ENCODE peak calls at places on chromosome 5, in six cellular contexts. One of them, this sample, is unnamed.

GRCh38 chr5:113378960-113379541 is 55.7 kb downstream of the TSSK1B start:
- DNase-seq in vagina: no peak
- DNase-seq in fibroblast of lung: no peak
- DNase-seq in tibial nerve: no peak
- DNase-seq in kidney: no peak
- DNase-seq in A673: peak; percentile 68
- DNase-seq in this sample: peak; percentile 59

GRCh38 chr5:78974011-78974410 is 11.1 kb downstream of the ARSB start:
- DNase-seq in vagina: no peak
- DNase-seq in fibroblast of lung: no peak
- DNase-seq in tibial nerve: no peak
- DNase-seq in kidney: no peak
- DNase-seq in A673: no peak
- DNase-seq in this sample: no peak

GRCh38 chr5:76851713-76852369 is 2.0 kb downstream of the S100Z start:
- DNase-seq in vagina: no peak
- DNase-seq in fibroblast of lung: no peak
- DNase-seq in tibial nerve: no peak
- DNase-seq in kidney: no peak
- DNase-seq in A673: no peak
- DNase-seq in this sample: no peak

GRCh38 chr5:13540154-13540815 is 404.2 kb downstream of the DNAH5 start:
- DNase-seq in vagina: no peak
- DNase-seq in fibroblast of lung: no peak
- DNase-seq in tibial nerve: no peak
- DNase-seq in kidney: no peak
- DNase-seq in A673: no peak
- DNase-seq in this sample: no peak

GRCh38 chr5:1907616-1908015 is 24.9 kb upstream of the IRX4 start:
- DNase-seq in vagina: no peak
- DNase-seq in fibroblast of lung: no peak
- DNase-seq in tibial nerve: no peak
- DNase-seq in kidney: no peak
- DNase-seq in A673: no peak
- DNase-seq in this sample: no peak

GRCh38 chr5:104498281-104498680 is 935.7 kb upstream of the NUDT12 start:
- DNase-seq in vagina: no peak
- DNase-seq in fibroblast of lung: peak; percentile 45
- DNase-seq in tibial nerve: no peak
- DNase-seq in kidney: no peak
- DNase-seq in A673: peak; percentile 3
- DNase-seq in this sample: no peak

GRCh38 chr5:138949988-138950387 is 74.9 kb upstream of the LRRTM2 start:
- DNase-seq in vagina: no peak
- DNase-seq in fibroblast of lung: no peak
- DNase-seq in tibial nerve: no peak
- DNase-seq in kidney: peak; percentile 32
- DNase-seq in A673: no peak
- DNase-seq in this sample: no peak

GRCh38 chr5:80141681-80142080 is 106.5 kb downstream of the THBS4 start:
- DNase-seq in vagina: no peak
- DNase-seq in fibroblast of lung: peak; percentile 10
- DNase-seq in tibial nerve: no peak
- DNase-seq in kidney: no peak
- DNase-seq in A673: no peak
- DNase-seq in this sample: no peak

GRCh38 chr5:89276566-89277305 is 393.8 kb upstream of the MEF2C start:
- DNase-seq in vagina: no peak
- DNase-seq in fibroblast of lung: peak; percentile 65
- DNase-seq in tibial nerve: no peak
- DNase-seq in kidney: no peak
- DNase-seq in A673: no peak
- DNase-seq in this sample: no peak

GRCh38 chr5:132677191-132677590 is 3.4 kb downstream of the IL4 start:
- DNase-seq in vagina: peak; percentile 86
- DNase-seq in fibroblast of lung: peak; percentile 95
- DNase-seq in tibial nerve: no peak
- DNase-seq in kidney: no peak
- DNase-seq in A673: no peak
- DNase-seq in this sample: peak; percentile 10

DNA sequence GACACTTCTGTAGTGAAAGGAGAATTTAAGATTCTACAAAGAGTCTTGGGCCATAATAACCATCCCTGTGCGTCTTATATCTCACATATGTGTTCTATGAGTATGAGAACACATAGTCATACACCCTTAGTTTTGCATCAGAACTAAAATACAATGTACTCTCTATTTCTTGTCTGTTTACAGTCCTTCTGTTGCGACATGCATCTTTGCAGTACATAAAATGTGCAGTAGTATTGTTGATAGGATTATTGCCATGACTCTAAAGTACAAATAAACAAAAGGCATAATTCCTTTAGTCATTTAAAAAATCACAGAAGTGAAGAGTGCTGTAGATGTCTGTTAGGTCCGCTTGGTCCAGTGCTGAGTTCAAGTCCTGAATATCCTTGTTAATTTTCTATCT is 201.9 kb downstream of the NR3C1 start:
- DNase-seq in vagina: no peak
- DNase-seq in fibroblast of lung: no peak
- DNase-seq in tibial nerve: no peak
- DNase-seq in kidney: no peak
- DNase-seq in A673: no peak
- DNase-seq in this sample: no peak
- H3K4me1 ChIP-seq in vagina: peaks cover 4% of the 10 kb centered on the region
- H3K4me1 ChIP-seq in fibroblast of lung: peaks cover 7% of the 10 kb centered on the region
- H3K4me1 ChIP-seq in tibial nerve: peaks cover 5% of the 10 kb centered on the region
- H3K4me1 ChIP-seq in kidney: peaks cover under 1% of the 10 kb centered on the region
- H3K4me1 ChIP-seq in A673: no peaks in the 10 kb centered on the region
- H3K4me1 ChIP-seq in this sample: no peaks in the 10 kb centered on the region

GRCh38 chr5:35229076-35230042 is 928 bp downstream of the PRLR start:
- DNase-seq in vagina: no peak
- DNase-seq in fibroblast of lung: no peak
- DNase-seq in tibial nerve: no peak
- DNase-seq in kidney: peak; percentile 64
- DNase-seq in A673: no peak
- DNase-seq in this sample: peak; percentile 73
- H3K4me3 ChIP-seq in vagina: peak overlapping the region; percentile 52
- H3K4me3 ChIP-seq in fibroblast of lung: peak overlapping the region; percentile 40
- H3K4me3 ChIP-seq in tibial nerve: peak overlapping the region; percentile 49
- H3K4me3 ChIP-seq in kidney: peak overlapping the region; percentile 65
- H3K4me3 ChIP-seq in A673: peak overlapping the region; percentile 34
- H3K4me3 ChIP-seq in this sample: peak overlapping the region; percentile 49

DNA sequence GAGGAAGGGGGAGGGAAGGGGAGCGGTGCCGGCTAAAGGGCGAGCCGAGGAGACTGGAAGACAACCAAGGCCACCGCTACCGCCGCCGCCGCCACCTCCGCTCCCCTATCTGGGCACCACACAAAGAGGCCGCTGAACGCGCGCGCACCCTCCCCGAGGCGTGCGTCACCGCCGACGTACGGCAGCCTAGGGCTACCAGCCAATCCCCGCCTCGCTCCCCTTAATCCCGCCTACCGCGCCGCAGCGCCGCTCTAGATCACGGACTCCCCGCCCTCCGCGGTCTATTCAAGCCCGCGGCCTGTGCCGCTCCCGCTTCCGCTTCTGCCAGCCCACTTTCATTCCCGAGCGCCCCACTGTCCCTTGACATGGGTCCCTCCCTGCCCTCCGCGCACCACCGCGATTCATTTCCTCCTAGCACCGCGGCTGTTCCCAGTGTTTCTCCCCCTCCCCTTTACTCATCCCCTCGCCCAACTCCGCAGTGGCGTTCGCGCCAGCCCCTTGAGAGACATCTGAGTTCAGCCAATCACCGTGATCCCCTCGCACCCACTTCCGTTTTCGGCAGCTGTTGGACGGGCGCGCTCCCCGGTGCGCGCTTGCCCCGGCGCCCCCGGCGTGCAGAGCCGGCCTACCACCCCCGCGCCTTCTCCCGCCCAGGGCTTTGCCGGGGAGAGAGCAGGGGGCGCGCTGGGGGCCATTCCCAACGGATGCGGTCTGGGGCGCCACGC is at the start of gene HNRNPA0:
- DNase-seq in vagina: peak; percentile 98
- DNase-seq in fibroblast of lung: peak; percentile 97
- DNase-seq in tibial nerve: peak; percentile 93
- DNase-seq in kidney: peak; percentile 99
- DNase-seq in A673: peak; percentile 97
- DNase-seq in this sample: peak; percentile 97
- TF ChIP-seq CTCF in vagina: peak; percentile 21
- TF ChIP-seq CTCF in fibroblast of lung: no peak
- TF ChIP-seq CTCF in tibial nerve: no peak
- TF ChIP-seq CTCF in kidney: no peak
- TF ChIP-seq CTCF in A673: no peak
- TF ChIP-seq CTCF in this sample: no peak

DNA sequence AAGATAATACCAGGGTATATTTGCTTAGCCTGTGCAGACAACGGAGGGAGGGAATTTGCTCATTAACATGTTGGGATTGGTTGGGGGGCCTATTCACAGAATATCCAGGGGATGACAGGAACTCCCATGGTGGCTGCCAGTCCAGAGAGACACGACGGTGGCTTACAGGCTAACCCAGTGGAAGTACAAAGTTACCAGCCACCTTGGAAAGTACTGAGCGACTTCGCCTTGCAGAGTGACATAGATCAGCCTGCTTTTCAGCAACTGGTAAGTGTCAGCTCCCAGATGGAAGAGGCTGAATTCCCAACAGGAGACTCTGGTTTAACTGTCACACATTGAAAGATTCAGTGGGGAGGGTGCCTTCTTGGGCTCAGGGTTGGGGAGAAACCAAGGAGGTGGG is 7.9 kb downstream of the ISL1 start:
- DNase-seq in vagina: no peak
- DNase-seq in fibroblast of lung: no peak
- DNase-seq in tibial nerve: no peak
- DNase-seq in kidney: no peak
- DNase-seq in A673: no peak
- DNase-seq in this sample: no peak
- H3K4me1 ChIP-seq in vagina: peaks cover 51% of the 10 kb centered on the region
- H3K4me1 ChIP-seq in fibroblast of lung: no peaks in the 10 kb centered on the region
- H3K4me1 ChIP-seq in tibial nerve: peaks cover 34% of the 10 kb centered on the region
- H3K4me1 ChIP-seq in kidney: peaks cover 6% of the 10 kb centered on the region
- H3K4me1 ChIP-seq in A673: peaks cover 8% of the 10 kb centered on the region
- H3K4me1 ChIP-seq in this sample: no peaks in the 10 kb centered on the region

GRCh38 chr5:74673011-74673790 is 11.8 kb upstream of the HEXB start:
- DNase-seq in vagina: no peak
- DNase-seq in fibroblast of lung: peak; percentile 43
- DNase-seq in tibial nerve: no peak
- DNase-seq in kidney: no peak
- DNase-seq in A673: peak; percentile 66
- DNase-seq in this sample: no peak
- H3K4me3 ChIP-seq in vagina: peak overlapping the region; percentile 13
- H3K4me3 ChIP-seq in fibroblast of lung: peak overlapping the region; percentile 39
- H3K4me3 ChIP-seq in tibial nerve: no peak overlapping the region
- H3K4me3 ChIP-seq in kidney: peak overlapping the region; percentile 3
- H3K4me3 ChIP-seq in A673: no peak overlapping the region
- H3K4me3 ChIP-seq in this sample: no peak overlapping the region

GRCh38 chr5:35341189-35341588 is 110.9 kb upstream of the PRLR start:
- DNase-seq in vagina: no peak
- DNase-seq in fibroblast of lung: no peak
- DNase-seq in tibial nerve: no peak
- DNase-seq in kidney: no peak
- DNase-seq in A673: no peak
- DNase-seq in this sample: no peak

GRCh38 chr5:35342664-35343063 is 112.4 kb upstream of the PRLR start:
- DNase-seq in vagina: no peak
- DNase-seq in fibroblast of lung: no peak
- DNase-seq in tibial nerve: no peak
- DNase-seq in kidney: no peak
- DNase-seq in A673: no peak
- DNase-seq in this sample: no peak

GRCh38 chr5:35339616-35340100 is 109.4 kb upstream of the PRLR start:
- DNase-seq in vagina: no peak
- DNase-seq in fibroblast of lung: no peak
- DNase-seq in tibial nerve: no peak
- DNase-seq in kidney: no peak
- DNase-seq in A673: no peak
- DNase-seq in this sample: no peak

GRCh38 chr5:35345222-35345621 is 114.9 kb upstream of the PRLR start:
- DNase-seq in vagina: no peak
- DNase-seq in fibroblast of lung: no peak
- DNase-seq in tibial nerve: no peak
- DNase-seq in kidney: no peak
- DNase-seq in A673: peak; percentile 8
- DNase-seq in this sample: no peak
- TF ChIP-seq CTCF in vagina: no peak
- TF ChIP-seq CTCF in fibroblast of lung: no peak
- TF ChIP-seq CTCF in tibial nerve: no peak
- TF ChIP-seq CTCF in kidney: no peak
- TF ChIP-seq CTCF in A673: no peak
- TF ChIP-seq CTCF in this sample: no peak

DNA sequence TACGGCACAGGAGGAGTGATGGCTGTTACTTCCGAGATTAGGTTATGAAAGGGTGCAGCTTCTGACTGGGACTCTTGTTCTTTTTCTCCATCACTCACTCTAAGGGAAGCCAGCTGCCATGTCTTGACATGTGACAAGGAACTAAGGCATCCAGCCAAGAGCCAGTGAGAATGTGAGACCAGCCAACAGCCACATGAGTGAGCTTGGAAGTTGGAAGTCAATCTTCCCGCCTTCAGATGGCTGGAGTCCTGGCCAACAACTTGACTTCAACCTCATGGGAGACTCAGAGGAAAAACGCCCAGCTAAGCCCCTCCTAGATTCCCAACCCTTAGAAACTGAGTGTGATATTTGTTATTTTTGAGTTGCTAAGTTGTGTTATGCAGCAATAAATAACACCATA is 201.1 kb downstream of the SNX18 start:
- DNase-seq in vagina: no peak
- DNase-seq in fibroblast of lung: peak; percentile 60
- DNase-seq in tibial nerve: peak; percentile 26
- DNase-seq in kidney: no peak
- DNase-seq in A673: peak; percentile 78
- DNase-seq in this sample: peak; percentile 36
- H3K4me1 ChIP-seq in vagina: peaks cover 17% of the 10 kb centered on the region
- H3K4me1 ChIP-seq in fibroblast of lung: peaks cover 22% of the 10 kb centered on the region
- H3K4me1 ChIP-seq in tibial nerve: peaks cover 20% of the 10 kb centered on the region
- H3K4me1 ChIP-seq in kidney: peaks cover 7% of the 10 kb centered on the region
- H3K4me1 ChIP-seq in A673: peaks cover 57% of the 10 kb centered on the region
- H3K4me1 ChIP-seq in this sample: no peaks in the 10 kb centered on the region